ENCODE peak calls at places on chromosome 15, in nine cellular contexts. One of them, this sample, is unnamed.

GRCh38 chr15:39552546-39552945 is 28.3 kb upstream of the THBS1 start:
- DNase-seq in astrocyte: no peak
- DNase-seq in breast epithelium: no peak
- DNase-seq in cardiac muscle cell: peak
- DNase-seq in HCT116: no peak
- DNase-seq in fibroblast of villous mesenchyme: no peak
- DNase-seq in OCI-LY7: no peak
- DNase-seq in adrenal gland: no peak
- DNase-seq in CD8-positive, alpha-beta T cell: no peak
- DNase-seq in this sample: no peak

GRCh38 chr15:33994005-33994615 is 25.8 kb downstream of the CHRM5 start:
- DNase-seq in astrocyte: peak
- DNase-seq in breast epithelium: no peak
- DNase-seq in cardiac muscle cell: peak
- DNase-seq in HCT116: peak
- DNase-seq in fibroblast of villous mesenchyme: peak
- DNase-seq in OCI-LY7: peak
- DNase-seq in adrenal gland: no peak
- DNase-seq in CD8-positive, alpha-beta T cell: no peak
- DNase-seq in this sample: peak

GRCh38 chr15:74631935-74632560 is 16.4 kb downstream of the CLK3 start:
- DNase-seq in astrocyte: no peak
- DNase-seq in breast epithelium: no peak
- DNase-seq in cardiac muscle cell: peak
- DNase-seq in HCT116: no peak
- DNase-seq in fibroblast of villous mesenchyme: peak
- DNase-seq in OCI-LY7: peak
- DNase-seq in adrenal gland: peak
- DNase-seq in CD8-positive, alpha-beta T cell: peak
- DNase-seq in this sample: peak

GRCh38 chr15:91921188-91921820 is 67.8 kb downstream of the SLCO3A1 start:
- DNase-seq in astrocyte: no peak
- DNase-seq in breast epithelium: no peak
- DNase-seq in cardiac muscle cell: peak
- DNase-seq in HCT116: no peak
- DNase-seq in fibroblast of villous mesenchyme: no peak
- DNase-seq in OCI-LY7: no peak
- DNase-seq in adrenal gland: no peak
- DNase-seq in CD8-positive, alpha-beta T cell: no peak
- DNase-seq in this sample: no peak

GRCh38 chr15:98949624-98950023 is 58.0 kb downstream of the PGPEP1L start:
- DNase-seq in astrocyte: no peak
- DNase-seq in breast epithelium: no peak
- DNase-seq in cardiac muscle cell: no peak
- DNase-seq in HCT116: no peak
- DNase-seq in fibroblast of villous mesenchyme: no peak
- DNase-seq in OCI-LY7: no peak
- DNase-seq in adrenal gland: no peak
- DNase-seq in CD8-positive, alpha-beta T cell: no peak
- DNase-seq in this sample: no peak

GRCh38 chr15:63041982-63042878 is at the start of gene TPM1:
- DNase-seq in astrocyte: peak
- DNase-seq in breast epithelium: peak
- DNase-seq in cardiac muscle cell: peak
- DNase-seq in HCT116: no peak
- DNase-seq in fibroblast of villous mesenchyme: peak
- DNase-seq in OCI-LY7: no peak
- DNase-seq in adrenal gland: no peak
- DNase-seq in CD8-positive, alpha-beta T cell: no peak
- DNase-seq in this sample: peak

GRCh38 chr15:67415186-67415585 is 105.7 kb upstream of the C15orf61 start:
- DNase-seq in astrocyte: no peak
- DNase-seq in breast epithelium: no peak
- DNase-seq in cardiac muscle cell: no peak
- DNase-seq in HCT116: no peak
- DNase-seq in fibroblast of villous mesenchyme: peak
- DNase-seq in OCI-LY7: no peak
- DNase-seq in adrenal gland: no peak
- DNase-seq in CD8-positive, alpha-beta T cell: no peak
- DNase-seq in this sample: peak

GRCh38 chr15:91342091-91342490 is 242.0 kb downstream of the SV2B start:
- DNase-seq in astrocyte: no peak
- DNase-seq in breast epithelium: no peak
- DNase-seq in cardiac muscle cell: no peak
- DNase-seq in HCT116: no peak
- DNase-seq in fibroblast of villous mesenchyme: no peak
- DNase-seq in OCI-LY7: no peak
- DNase-seq in adrenal gland: no peak
- DNase-seq in CD8-positive, alpha-beta T cell: no peak
- DNase-seq in this sample: no peak

GRCh38 chr15:71484080-71484479 is 326.3 kb upstream of the NR2E3 start:
- DNase-seq in astrocyte: no peak
- DNase-seq in breast epithelium: no peak
- DNase-seq in cardiac muscle cell: no peak
- DNase-seq in HCT116: no peak
- DNase-seq in fibroblast of villous mesenchyme: no peak
- DNase-seq in OCI-LY7: no peak
- DNase-seq in adrenal gland: no peak
- DNase-seq in CD8-positive, alpha-beta T cell: no peak
- DNase-seq in this sample: no peak

GRCh38 chr15:69997701-69998273 is 99.9 kb downstream of the TLE3 start:
- DNase-seq in astrocyte: peak
- DNase-seq in breast epithelium: peak
- DNase-seq in cardiac muscle cell: peak
- DNase-seq in HCT116: peak
- DNase-seq in fibroblast of villous mesenchyme: no peak
- DNase-seq in OCI-LY7: peak
- DNase-seq in adrenal gland: no peak
- DNase-seq in CD8-positive, alpha-beta T cell: no peak
- DNase-seq in this sample: peak

DNA sequence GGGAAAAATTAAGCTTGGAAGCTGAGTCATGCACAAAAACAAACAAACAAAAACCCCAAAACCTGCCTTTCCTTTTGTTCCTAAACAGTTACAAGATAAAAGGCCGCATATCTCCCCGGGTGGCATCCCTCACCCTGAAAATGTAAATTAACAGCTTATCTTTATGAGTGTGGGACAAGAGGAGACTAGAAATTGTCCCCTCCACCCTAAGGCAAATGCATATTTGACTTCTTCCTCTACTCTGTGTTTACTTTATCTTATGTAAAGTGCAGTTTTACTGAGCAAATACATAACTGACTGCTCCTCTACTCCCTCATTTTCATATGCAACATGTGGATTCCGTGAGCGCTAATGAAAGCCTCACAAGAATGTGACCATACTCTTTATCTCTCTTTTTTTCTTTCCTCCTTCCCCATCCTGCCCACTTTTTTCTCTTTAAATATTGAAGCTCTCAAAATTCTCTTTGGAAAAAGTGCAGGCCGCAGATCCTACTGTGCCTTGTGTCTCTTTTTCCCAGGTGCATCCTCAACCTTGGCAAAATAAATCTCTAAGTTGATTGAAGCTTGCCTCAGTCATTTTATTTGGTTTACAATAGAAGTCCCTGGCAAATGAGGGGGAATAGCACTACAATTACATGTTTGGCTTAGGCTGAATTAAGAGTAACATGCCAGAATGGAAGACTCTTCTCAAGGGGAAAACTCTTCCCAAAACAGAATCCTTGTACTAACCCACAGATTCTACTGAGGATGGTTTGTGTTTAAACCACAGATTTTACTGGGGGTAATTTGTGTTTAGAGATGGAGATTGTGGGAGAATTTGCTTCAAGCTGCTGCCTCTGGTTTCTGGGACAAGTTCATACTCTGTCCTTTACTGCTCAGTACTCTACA is 72.7 kb upstream of the WDR72 start:
- DNase-seq in astrocyte: no peak
- DNase-seq in breast epithelium: no peak
- DNase-seq in cardiac muscle cell: no peak
- DNase-seq in HCT116: no peak
- DNase-seq in fibroblast of villous mesenchyme: no peak
- DNase-seq in OCI-LY7: no peak
- DNase-seq in adrenal gland: no peak
- DNase-seq in CD8-positive, alpha-beta T cell: no peak
- DNase-seq in this sample: no peak
- H3K4me3 ChIP-seq in astrocyte: no peak
- H3K4me3 ChIP-seq in breast epithelium: no peak
- H3K4me3 ChIP-seq in cardiac muscle cell: no peak
- H3K4me3 ChIP-seq in HCT116: no peak
- H3K4me3 ChIP-seq in fibroblast of villous mesenchyme: no peak
- H3K4me3 ChIP-seq in OCI-LY7: no peak
- H3K4me3 ChIP-seq in adrenal gland: no peak
- H3K4me3 ChIP-seq in CD8-positive, alpha-beta T cell: no peak
- H3K4me3 ChIP-seq in this sample: no peak

DNA sequence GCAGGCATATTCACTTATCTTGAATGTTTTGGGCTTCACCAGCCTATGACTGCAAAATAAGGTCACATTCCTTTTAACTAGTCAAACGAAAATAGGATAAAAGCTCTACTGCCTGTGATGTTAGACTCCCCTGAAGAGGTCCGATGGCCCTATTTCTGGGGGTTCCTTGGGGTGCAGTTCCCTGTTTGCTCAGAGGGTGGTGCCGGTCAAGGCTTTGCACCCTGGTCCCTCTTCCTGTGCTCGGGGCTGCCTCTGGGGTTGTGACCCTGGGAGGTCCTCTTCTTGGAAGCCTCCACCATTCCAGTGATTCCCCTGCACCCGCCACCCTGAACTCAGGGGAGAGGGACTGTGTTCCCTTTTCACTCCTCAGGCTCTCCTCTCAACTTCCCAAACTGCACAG is 86.7 kb upstream of the ANKRD34C start:
- DNase-seq in astrocyte: no peak
- DNase-seq in breast epithelium: no peak
- DNase-seq in cardiac muscle cell: no peak
- DNase-seq in HCT116: no peak
- DNase-seq in fibroblast of villous mesenchyme: no peak
- DNase-seq in OCI-LY7: no peak
- DNase-seq in adrenal gland: no peak
- DNase-seq in CD8-positive, alpha-beta T cell: no peak
- DNase-seq in this sample: no peak
- TF ChIP-seq CTCF in astrocyte: no peak
- TF ChIP-seq CTCF in breast epithelium: no peak
- TF ChIP-seq CTCF in cardiac muscle cell: no peak
- TF ChIP-seq CTCF in HCT116: no peak
- TF ChIP-seq CTCF in fibroblast of villous mesenchyme: no peak
- TF ChIP-seq CTCF in OCI-LY7: peak
- TF ChIP-seq CTCF in adrenal gland: no peak
- TF ChIP-seq CTCF in CD8-positive, alpha-beta T cell: no peak
- TF ChIP-seq CTCF in this sample: peak

GRCh38 chr15:22925875-22926274 is 54.3 kb downstream of the CYFIP1 start:
- DNase-seq in astrocyte: no peak
- DNase-seq in breast epithelium: no peak
- DNase-seq in cardiac muscle cell: no peak
- DNase-seq in HCT116: no peak
- DNase-seq in fibroblast of villous mesenchyme: no peak
- DNase-seq in OCI-LY7: no peak
- DNase-seq in adrenal gland: no peak
- DNase-seq in CD8-positive, alpha-beta T cell: no peak
- DNase-seq in this sample: no peak

GRCh38 chr15:22930782-22931484 is 49.2 kb downstream of the CYFIP1 start:
- DNase-seq in astrocyte: peak
- DNase-seq in breast epithelium: no peak
- DNase-seq in cardiac muscle cell: no peak
- DNase-seq in HCT116: no peak
- DNase-seq in fibroblast of villous mesenchyme: no peak
- DNase-seq in OCI-LY7: peak
- DNase-seq in adrenal gland: peak
- DNase-seq in CD8-positive, alpha-beta T cell: no peak
- DNase-seq in this sample: no peak

GRCh38 chr15:22931784-22932536 is 48.2 kb downstream of the CYFIP1 start:
- DNase-seq in astrocyte: no peak
- DNase-seq in breast epithelium: no peak
- DNase-seq in cardiac muscle cell: no peak
- DNase-seq in HCT116: no peak
- DNase-seq in fibroblast of villous mesenchyme: no peak
- DNase-seq in OCI-LY7: no peak
- DNase-seq in adrenal gland: no peak
- DNase-seq in CD8-positive, alpha-beta T cell: no peak
- DNase-seq in this sample: no peak

GRCh38 chr15:22922003-22922402 is 58.2 kb downstream of the CYFIP1 start:
- DNase-seq in astrocyte: no peak
- DNase-seq in breast epithelium: no peak
- DNase-seq in cardiac muscle cell: no peak
- DNase-seq in HCT116: no peak
- DNase-seq in fibroblast of villous mesenchyme: no peak
- DNase-seq in OCI-LY7: no peak
- DNase-seq in adrenal gland: no peak
- DNase-seq in CD8-positive, alpha-beta T cell: no peak
- DNase-seq in this sample: no peak

GRCh38 chr15:22927761-22928160 is 52.4 kb downstream of the CYFIP1 start:
- DNase-seq in astrocyte: no peak
- DNase-seq in breast epithelium: no peak
- DNase-seq in cardiac muscle cell: no peak
- DNase-seq in HCT116: no peak
- DNase-seq in fibroblast of villous mesenchyme: no peak
- DNase-seq in OCI-LY7: no peak
- DNase-seq in adrenal gland: no peak
- DNase-seq in CD8-positive, alpha-beta T cell: no peak
- DNase-seq in this sample: no peak
- H3K4me3 ChIP-seq in astrocyte: no peak
- H3K4me3 ChIP-seq in breast epithelium: no peak
- H3K4me3 ChIP-seq in cardiac muscle cell: no peak
- H3K4me3 ChIP-seq in HCT116: no peak
- H3K4me3 ChIP-seq in fibroblast of villous mesenchyme: no peak
- H3K4me3 ChIP-seq in OCI-LY7: no peak
- H3K4me3 ChIP-seq in adrenal gland: no peak
- H3K4me3 ChIP-seq in CD8-positive, alpha-beta T cell: no peak
- H3K4me3 ChIP-seq in this sample: no peak

GRCh38 chr15:37877851-37878577 is 56.4 kb upstream of the TMCO5A start:
- DNase-seq in astrocyte: peak
- DNase-seq in breast epithelium: no peak
- DNase-seq in cardiac muscle cell: peak
- DNase-seq in HCT116: peak
- DNase-seq in fibroblast of villous mesenchyme: peak
- DNase-seq in OCI-LY7: no peak
- DNase-seq in adrenal gland: no peak
- DNase-seq in CD8-positive, alpha-beta T cell: no peak
- DNase-seq in this sample: peak

GRCh38 chr15:37882640-37883039 is 51.8 kb upstream of the TMCO5A start:
- DNase-seq in astrocyte: no peak
- DNase-seq in breast epithelium: no peak
- DNase-seq in cardiac muscle cell: no peak
- DNase-seq in HCT116: no peak
- DNase-seq in fibroblast of villous mesenchyme: no peak
- DNase-seq in OCI-LY7: no peak
- DNase-seq in adrenal gland: no peak
- DNase-seq in CD8-positive, alpha-beta T cell: no peak
- DNase-seq in this sample: no peak

GRCh38 chr15:37880009-37880834 is 54.2 kb upstream of the TMCO5A start:
- DNase-seq in astrocyte: peak
- DNase-seq in breast epithelium: no peak
- DNase-seq in cardiac muscle cell: peak
- DNase-seq in HCT116: peak
- DNase-seq in fibroblast of villous mesenchyme: peak
- DNase-seq in OCI-LY7: peak
- DNase-seq in adrenal gland: no peak
- DNase-seq in CD8-positive, alpha-beta T cell: no peak
- DNase-seq in this sample: peak

GRCh38 chr15:37881237-37882013 is 53.0 kb upstream of the TMCO5A start:
- DNase-seq in astrocyte: no peak
- DNase-seq in breast epithelium: no peak
- DNase-seq in cardiac muscle cell: no peak
- DNase-seq in HCT116: no peak
- DNase-seq in fibroblast of villous mesenchyme: no peak
- DNase-seq in OCI-LY7: no peak
- DNase-seq in adrenal gland: no peak
- DNase-seq in CD8-positive, alpha-beta T cell: no peak
- DNase-seq in this sample: no peak

GRCh38 chr15:37880835-37881153 is 53.6 kb upstream of the TMCO5A start:
- DNase-seq in astrocyte: no peak
- DNase-seq in breast epithelium: no peak
- DNase-seq in cardiac muscle cell: no peak
- DNase-seq in HCT116: no peak
- DNase-seq in fibroblast of villous mesenchyme: no peak
- DNase-seq in OCI-LY7: no peak
- DNase-seq in adrenal gland: no peak
- DNase-seq in CD8-positive, alpha-beta T cell: no peak
- DNase-seq in this sample: no peak
- TF ChIP-seq CTCF in astrocyte: no peak
- TF ChIP-seq CTCF in breast epithelium: no peak
- TF ChIP-seq CTCF in cardiac muscle cell: no peak
- TF ChIP-seq CTCF in HCT116: no peak
- TF ChIP-seq CTCF in fibroblast of villous mesenchyme: no peak
- TF ChIP-seq CTCF in OCI-LY7: peak
- TF ChIP-seq CTCF in adrenal gland: no peak
- TF ChIP-seq CTCF in CD8-positive, alpha-beta T cell: no peak
- TF ChIP-seq CTCF in this sample: no peak

This sample was measured in choroid plexus epithelial cell.